ENCODE peak calls at places on chromosomes 12 and 14, in six cellular contexts. H, M, I, O, X and W are unnamed samples.

GRCh38 chr12:96571101-96571862 is 81.9 kb downstream of the CFAP54 start:
- DNase-seq in O (no peak), X (peak; percentile 8), M (no peak), H (no peak), I (no peak), W (no peak)

GRCh38 chr14:26870722-26871121 is 272.9 kb upstream of the NOVA1 start:
- DNase-seq in H (no peak), O (no peak), X (no peak), M (no peak), I (no peak), W (no peak)

GRCh38 chr12:124637586-124637985 is 70.2 kb upstream of the NCOR2 start:
- DNase-seq in M (peak; percentile 70), I (no peak), X (peak; percentile 86), O (peak; percentile 45), H (no peak), W (peak; percentile 72)

GRCh38 chr12:14193623-14194022 is 171.9 kb upstream of the ATF7IP start:
- DNase-seq in I (no peak), H (peak; percentile 65), X (no peak), M (no peak), O (no peak), W (no peak)

GRCh38 chr12:47768323-47768811 is 4.7 kb upstream of the SLC48A1 start:
- DNase-seq in H (no peak), M (peak; percentile 75), I (no peak), X (peak; percentile 92), O (no peak), W (peak; percentile 79)

GRCh38 chr12:31999692-32000091 is 40.5 kb downstream of the RESF1 start:
- DNase-seq in I (no peak), M (no peak), H (no peak), X (no peak), O (no peak), W (no peak)

GRCh38 chr12:62910549-62911169 is 24.3 kb downstream of the PPM1H start:
- DNase-seq in X (no peak), M (no peak), I (no peak), H (no peak), O (peak; percentile 62), W (no peak)

GRCh38 chr12:114414866-114415524 is 9.1 kb upstream of the TBX5 start:
- DNase-seq in I (no peak), M (no peak), O (no peak), H (no peak), X (no peak), W (no peak)

GRCh38 chr14:90062852-90063539 is 1.2 kb downstream of the KCNK13 start:
- DNase-seq in H (no peak), O (no peak), I (no peak), X (no peak), M (no peak), W (no peak)

GRCh38 chr14:96160913-96161310 is 43.7 kb upstream of the BDKRB2 start:
- DNase-seq in M (no peak), X (no peak), H (no peak), I (no peak), O (peak; percentile 9), W (no peak)

GRCh38 chr14:104788533-104788818 is 7.1 kb downstream of the AKT1 start:
- DNase-seq in O (no peak), M (no peak), X (no peak), I (no peak), H (no peak), W (no peak)
- H3K36me3 ChIP-seq in O (peaks cover 56% of the 10 kb centered on the region), M (peaks cover 26% of the 10 kb centered on the region), X (peaks cover 4% of the 10 kb centered on the region), I (peaks cover 8% of the 10 kb centered on the region), H (peaks cover 28% of the 10 kb centered on the region), W (no peaks in the 10 kb centered on the region)

GRCh38 chr12:117645473-117645872 is 284.0 kb upstream of the NOS1 start:
- DNase-seq in H (no peak), X (no peak), O (no peak), I (no peak), M (no peak), W (no peak)

GRCh38 chr12:117641885-117642284 is 280.5 kb upstream of the NOS1 start:
- DNase-seq in H (no peak), O (no peak), X (no peak), I (no peak), M (no peak), W (no peak)

GRCh38 chr12:117643971-117644370 is 282.5 kb upstream of the NOS1 start:
- DNase-seq in X (no peak), O (no peak), H (no peak), I (no peak), M (no peak), W (no peak)

GRCh38 chr12:117640511-117640910 is 279.1 kb upstream of the NOS1 start:
- DNase-seq in O (no peak), H (no peak), I (no peak), M (no peak), X (no peak), W (no peak)
- H3K4me3 ChIP-seq in O (no peak overlapping the region), H (no peak overlapping the region), I (no peak overlapping the region), M (no peak overlapping the region), X (no peak overlapping the region), W (no peak overlapping the region)

GRCh38 chr12:103397536-103397935 is 98.2 kb downstream of the C12orf42 start:
- DNase-seq in O (no peak), I (no peak), H (no peak), X (peak; percentile 72), M (no peak), W (no peak)
- H3K4me1 ChIP-seq in O (no peaks in the 10 kb centered on the region), I (peaks cover 7% of the 10 kb centered on the region), H (no peaks in the 10 kb centered on the region), X (peaks cover 17% of the 10 kb centered on the region), M (peaks cover 4% of the 10 kb centered on the region), W (no peaks in the 10 kb centered on the region)

GRCh38 chr14:72701232-72701555 is 192.7 kb downstream of the DPF3 start:
- DNase-seq in H (no peak), I (no peak), M (no peak), O (no peak), X (no peak), W (no peak)

GRCh38 chr14:72700338-72701231 is 193.3 kb downstream of the DPF3 start:
- DNase-seq in X (no peak), I (no peak), O (no peak), H (no peak), M (no peak), W (no peak)

GRCh38 chr14:72699852-72700257 is 194.0 kb downstream of the DPF3 start:
- DNase-seq in O (no peak), X (no peak), I (no peak), M (no peak), H (no peak), W (no peak)

GRCh38 chr14:72701610-72702009 is 192.3 kb downstream of the DPF3 start:
- DNase-seq in X (no peak), I (no peak), H (no peak), M (no peak), O (no peak), W (no peak)

GRCh38 chr14:72699433-72699832 is 194.5 kb downstream of the DPF3 start:
- DNase-seq in O (no peak), X (no peak), M (no peak), H (no peak), I (no peak), W (no peak)
- H3K36me3 ChIP-seq in O (no peaks in the 10 kb centered on the region), X (no peaks in the 10 kb centered on the region), M (no peaks in the 10 kb centered on the region), H (no peaks in the 10 kb centered on the region), I (no peaks in the 10 kb centered on the region), W (no peaks in the 10 kb centered on the region)

GRCh38 chr14:74503256-74503972 is 9.8 kb downstream of the ISCA2 start:
- DNase-seq in M (no peak), X (no peak), O (peak; percentile 17), H (no peak), I (no peak), W (no peak)

GRCh38 chr14:74502236-74503019 is 8.9 kb downstream of the ISCA2 start:
- DNase-seq in O (no peak), H (no peak), X (peak; percentile 70), M (no peak), I (no peak), W (no peak)

GRCh38 chr14:74501135-74501614 is 7.6 kb downstream of the ISCA2 start:
- DNase-seq in X (peak; percentile 85), M (no peak), H (peak; percentile 87), I (no peak), O (peak; percentile 70), W (no peak)

GRCh38 chr14:74501691-74502090 is 8.1 kb downstream of the ISCA2 start:
- DNase-seq in O (no peak), I (no peak), X (no peak), M (no peak), H (no peak), W (no peak)

DNA sequence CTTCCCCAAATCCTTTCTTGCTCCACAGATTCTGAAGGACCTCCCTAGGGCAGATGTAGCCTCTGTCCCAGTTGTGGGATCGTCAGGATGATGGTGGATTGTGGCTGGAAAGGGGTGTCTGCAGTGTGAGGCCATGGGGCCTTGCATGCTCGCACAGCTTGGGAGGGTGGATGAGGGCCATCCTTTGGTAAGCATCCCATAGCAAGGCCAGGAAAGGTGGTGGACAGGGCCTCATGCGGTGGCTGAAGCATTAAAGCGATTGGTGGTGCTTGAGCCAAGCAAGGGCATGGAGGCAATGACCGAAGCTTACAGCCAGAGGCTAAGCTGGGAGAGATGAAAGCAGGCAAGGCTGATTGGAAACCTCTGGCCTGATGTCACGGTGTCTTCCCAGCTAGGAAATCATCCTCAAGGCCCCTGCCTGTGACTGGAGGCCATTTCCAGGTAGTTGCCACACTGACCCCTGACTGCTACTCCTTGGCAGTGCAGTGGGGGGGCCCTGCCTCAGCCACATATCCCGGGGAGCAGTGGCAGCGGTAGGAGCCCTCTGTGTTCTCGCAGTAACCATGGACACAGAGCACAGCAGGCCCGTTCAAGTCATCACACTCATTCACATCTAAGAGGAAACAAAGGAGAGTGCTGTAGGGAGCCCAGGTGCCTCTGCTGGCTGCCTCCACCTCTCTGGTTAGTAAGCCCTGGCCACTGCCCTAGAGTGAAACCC is 7.0 kb downstream of the ISCA2 start:
- DNase-seq in M (no peak), O (no peak), H (no peak), X (no peak), I (no peak), W (no peak)
- H3K4me3 ChIP-seq in M (no peak overlapping the region), O (no peak overlapping the region), H (no peak overlapping the region), X (no peak overlapping the region), I (no peak overlapping the region), W (no peak overlapping the region)